ENCODE peak calls at places on chromosomes 1 and 21, in five cellular contexts. D is K562, W is A549, R is H1, Y is HepG2. Z is an unnamed sample.

GRCh38 chr1:44714944-44715571 is 15.9 kb downstream of the RNU5D-1 start:
- DNase-seq in D (peak), W (peak), R (peak), Y (peak), Z (peak)

GRCh38 chr1:216566809-216567208 is 143.6 kb upstream of the USH2A start:
- DNase-seq in D (no peak), W (peak), R (no peak), Y (no peak), Z (peak)

GRCh38 chr1:174301295-174302077 is 142.2 kb downstream of the RABGAP1L start:
- DNase-seq in D (no peak), W (no peak), R (no peak), Y (no peak), Z (no peak)

GRCh38 chr1:78291872-78292271 is 198.9 kb upstream of the PTGFR start:
- DNase-seq in D (no peak), W (no peak), R (no peak), Y (no peak), Z (no peak)

GRCh38 chr1:207454046-207454964 is at the start of gene CR2:
- DNase-seq in D (peak), W (peak), R (peak), Y (peak), Z (no peak)

GRCh38 chr1:192573499-192573898 is 2.1 kb upstream of the RGS1 start:
- DNase-seq in D (no peak), W (no peak), R (no peak), Y (no peak), Z (peak)

GRCh38 chr1:67668660-67669059 is 16.3 kb upstream of the GADD45A start:
- DNase-seq in D (no peak), W (no peak), R (no peak), Y (no peak), Z (peak)

GRCh38 chr1:57272150-57272549 is 151.7 kb downstream of the DAB1 start:
- DNase-seq in D (no peak), W (no peak), R (no peak), Y (no peak), Z (no peak)

GRCh38 chr1:109620396-109620817 is 770 bp downstream of the AMPD2 start:
- DNase-seq in D (peak), W (peak), R (no peak), Y (no peak), Z (peak)

GRCh38 chr21:30232011-30232410 is 16.1 kb upstream of the CLDN8 start:
- DNase-seq in D (no peak), W (no peak), R (no peak), Y (no peak), Z (no peak)

GRCh38 chr1:15020943-15021745 is 132.4 kb upstream of the TMEM51 start:
- DNase-seq in D (no peak), W (no peak), R (no peak), Y (peak), Z (no peak)

GRCh38 chr1:75425001-75425400 is 185.9 kb downstream of the SLC44A5 start:
- DNase-seq in D (no peak), W (no peak), R (no peak), Y (no peak), Z (no peak)

GRCh38 chr1:178530037-178530402 is 17.1 kb downstream of the TEX35 start:
- DNase-seq in D (no peak), W (peak), R (no peak), Y (peak), Z (peak)

GRCh38 chr1:214420833-214421232 is 130.6 kb downstream of the PTPN14 start:
- DNase-seq in D (no peak), W (no peak), R (no peak), Y (no peak), Z (no peak)

GRCh38 chr1:9362488-9362887 is 69.8 kb downstream of the SPSB1 start:
- DNase-seq in D (no peak), W (no peak), R (no peak), Y (no peak), Z (no peak)

GRCh38 chr1:42801832-42802483 is 15.0 kb upstream of the ERMAP start:
- DNase-seq in D (no peak), W (no peak), R (no peak), Y (no peak), Z (peak)

GRCh38 chr21:36477001-36477400 is 2.9 kb downstream of the CLDN14 start:
- DNase-seq in D (no peak), W (no peak), R (no peak), Y (no peak), Z (no peak)

GRCh38 chr1:175520186-175520585 is 223.2 kb downstream of the TNR start:
- DNase-seq in D (no peak), W (no peak), R (no peak), Y (no peak), Z (no peak)

GRCh38 chr1:87765686-87766085 is 437.0 kb downstream of the LMO4 start:
- DNase-seq in D (no peak), W (peak), R (no peak), Y (no peak), Z (peak)

GRCh38 chr1:103108525-103109150 is 316 bp upstream of the COL11A1 start:
- DNase-seq in D (no peak), W (peak), R (peak), Y (no peak), Z (no peak)

GRCh38 chr1:75345538-75346292 is 211.5 kb downstream of the LHX8 start:
- DNase-seq in D (no peak), W (no peak), R (no peak), Y (no peak), Z (no peak)

GRCh38 chr1:178341218-178341956 is 155.4 kb downstream of the CLEC20A start:
- DNase-seq in D (no peak), W (peak), R (peak), Y (no peak), Z (peak)

GRCh38 chr1:223887724-223888428 is 42.1 kb upstream of the TP53BP2 start:
- DNase-seq in D (no peak), W (peak), R (no peak), Y (no peak), Z (peak)

GRCh38 chr1:59484090-59484489 is 187.2 kb downstream of the FGGY start:
- DNase-seq in D (no peak), W (peak), R (no peak), Y (no peak), Z (peak)

GRCh38 chr21:32794643-32795042 is 23.1 kb upstream of the PAXBP1 start:
- DNase-seq in D (no peak), W (no peak), R (no peak), Y (peak), Z (no peak)

GRCh38 chr1:247111259-247111635 is 7.1 kb upstream of the ZNF669 start:
- DNase-seq in D (peak), W (no peak), R (peak), Y (no peak), Z (no peak)

GRCh38 chr1:247112479-247112781 is 8.3 kb upstream of the ZNF669 start:
- DNase-seq in D (no peak), W (no peak), R (no peak), Y (no peak), Z (no peak)

GRCh38 chr1:247113094-247113497 is 8.9 kb upstream of the ZNF669 start:
- DNase-seq in D (no peak), W (no peak), R (no peak), Y (peak), Z (no peak)

GRCh38 chr1:247110627-247111258 is 6.6 kb upstream of the ZNF669 start:
- DNase-seq in D (peak), W (no peak), R (no peak), Y (no peak), Z (peak)

DNA sequence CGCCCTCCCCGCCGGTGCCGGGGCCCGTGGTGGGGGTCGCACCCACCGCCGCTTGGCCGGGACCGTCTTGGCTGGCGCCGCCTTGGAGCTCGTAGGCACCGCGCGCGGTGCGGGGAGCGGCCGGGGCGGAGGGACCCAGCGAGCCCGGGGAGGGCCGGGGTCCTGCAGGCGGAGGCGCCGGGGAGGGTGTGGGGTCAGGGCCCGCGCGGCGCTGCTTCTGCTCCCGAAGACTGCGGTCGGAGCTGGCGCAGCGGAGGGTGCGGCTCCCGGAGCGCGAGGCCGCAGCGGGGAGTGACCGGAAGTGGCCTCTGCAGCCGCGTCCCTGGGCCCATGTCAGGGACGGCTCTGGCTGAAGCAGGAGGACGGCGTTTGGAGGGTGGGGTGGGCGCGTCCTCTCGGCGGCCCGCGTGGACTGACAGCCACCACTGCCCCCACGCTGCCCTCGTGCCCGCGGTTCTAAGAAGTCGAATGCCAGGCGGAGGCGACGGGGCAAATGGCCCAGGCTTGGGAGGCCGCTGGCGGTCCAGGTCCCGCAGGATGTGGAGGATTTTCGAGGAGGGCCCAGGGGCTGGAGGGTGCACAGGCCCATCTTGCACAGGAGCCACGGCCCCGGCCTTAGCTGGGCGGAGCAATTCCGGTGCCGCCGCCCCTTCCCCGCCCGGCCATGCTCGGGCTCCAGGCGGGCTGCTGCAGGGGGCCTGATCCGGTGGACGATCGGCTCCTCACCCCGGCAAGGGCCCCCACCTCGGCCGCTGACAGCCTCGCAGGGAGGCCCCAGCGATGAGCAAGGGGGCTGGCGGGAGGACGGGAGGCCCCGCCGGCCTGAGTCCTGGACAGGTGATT is 7.7 kb upstream of the ZNF669 start:
- DNase-seq in D (peak), W (peak), R (peak), Y (peak), Z (peak)
- TF ChIP-seq MAFK in D (no peak), W (no peak), R (no peak), Y (no peak), Z (no peak)

GRCh38 chr1:165842363-165843129 is 15.1 kb downstream of the UCK2 start:
- DNase-seq in D (peak), W (no peak), R (no peak), Y (no peak), Z (peak)
- TF ChIP-seq MAFK in D (peak), W (no peak), R (no peak), Y (no peak), Z (no peak)

GRCh38 chr1:116571215-116571919 is 541 bp upstream of the CD58 start:
- DNase-seq in D (peak), W (no peak), R (no peak), Y (no peak), Z (no peak)

GRCh38 chr1:116573388-116574100 is 2.7 kb upstream of the CD58 start:
- DNase-seq in D (peak), W (no peak), R (no peak), Y (no peak), Z (peak)

GRCh38 chr1:116572771-116573170 is 1.9 kb upstream of the CD58 start:
- DNase-seq in D (no peak), W (no peak), R (no peak), Y (no peak), Z (no peak)

GRCh38 chr1:116570358-116571214 is at the start of gene CD58:
- DNase-seq in D (peak), W (peak), R (peak), Y (peak), Z (peak)

GRCh38 chr1:116572079-116572478 is 1.3 kb upstream of the CD58 start:
- DNase-seq in D (no peak), W (no peak), R (no peak), Y (no peak), Z (no peak)
- TF ChIP-seq MAFK in D (no peak), W (no peak), R (no peak), Y (no peak), Z (no peak)

GRCh38 chr1:154148787-154149186 is 6.1 kb downstream of the NUP210L start:
- DNase-seq in D (no peak), W (peak), R (no peak), Y (no peak), Z (peak)
- TF ChIP-seq MAFK in D (peak), W (no peak), R (no peak), Y (no peak), Z (no peak)

DNA sequence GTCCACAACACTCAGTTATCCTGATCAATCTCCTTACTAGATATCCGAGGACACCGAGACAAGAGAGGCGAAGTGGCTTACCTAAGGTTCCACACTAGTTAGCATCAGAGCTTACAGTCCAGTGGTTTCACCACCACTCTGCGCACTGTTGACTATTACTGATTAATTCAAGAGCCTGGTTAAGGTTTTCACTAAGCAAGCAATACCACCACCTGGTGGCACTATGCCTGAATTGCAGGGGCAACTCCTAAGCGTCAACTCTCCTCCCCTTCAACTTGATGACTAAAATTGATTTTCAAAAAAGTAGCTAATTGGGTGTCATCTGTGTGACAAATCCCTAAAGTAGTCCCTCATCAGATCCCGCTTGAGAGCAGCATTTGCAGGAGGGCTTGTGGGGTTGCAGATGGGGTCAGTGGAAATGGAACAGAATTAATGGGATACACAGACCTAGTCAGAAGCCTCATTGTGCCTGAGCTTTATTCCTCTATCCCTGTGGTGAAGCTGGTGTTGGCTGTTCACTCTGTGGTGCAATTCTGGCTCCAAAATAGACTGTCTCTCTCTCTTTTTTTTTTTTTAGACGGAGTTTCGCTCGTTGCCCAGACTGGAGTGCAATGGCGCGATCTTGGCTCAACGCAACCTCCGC is 9.1 kb downstream of the TTC22 start:
- DNase-seq in D (peak), W (peak), R (peak), Y (peak), Z (peak)
- TF ChIP-seq MAFK in D (no peak), W (no peak), R (no peak), Y (no peak), Z (no peak)

GRCh38 chr1:197312163-197312562 is 44.1 kb downstream of the CRB1 start:
- DNase-seq in D (no peak), W (peak), R (no peak), Y (no peak), Z (no peak)
- TF ChIP-seq MAFK in D (no peak), W (no peak), R (no peak), Y (no peak), Z (no peak)

Z was measured in IMR-90.